ENCODE peak calls at places on chromosomes 7 and 10, in ten cellular contexts. P is stimulated activated CD4-positive, alpha-beta T cell treated with anti-CD3 and anti-CD28 coated beads, Interleukin-12 subunit alpha, Interleukin-12 subunit beta, amount 100 ng/mL, for 24 hours; A is NCI-H526; B is aorta; Y is activated CD8-positive, alpha-beta memory T cell treated with anti-CD3 and anti-CD28 coated beads for 24 hours; N is CD8-positive, alpha-beta T cell; W is Peyer's patch; R is RPMI7951; G is PC-3; V is activated T-helper 1 cell treated with Interleukin-2 at 50 U/mL for 16 hours. T is an unnamed sample.

GRCh38 chr10:76723781-76724336 is 913.7 kb downstream of the KCNMA1 start:
- DNase-seq in P (no peak), A (no peak), B (no peak), Y (no peak), N (no peak), W (no peak), R (no peak), G (no peak), V (no peak), T (no peak)

GRCh38 chr7:15376601-15377000 is 185.2 kb downstream of the AGMO start:
- DNase-seq in P (no peak), A (no peak), B (no peak), Y (no peak), N (no peak), W (no peak), R (no peak), G (no peak), V (no peak), T (no peak)

GRCh38 chr7:10079572-10079971 is 894.1 kb upstream of the PHF14 start:
- DNase-seq in P (no peak), A (no peak), B (no peak), Y (no peak), N (no peak), W (no peak), R (no peak), G (no peak), V (no peak), T (no peak)

GRCh38 chr7:131164025-131164899 is 163.4 kb upstream of the MKLN1 start:
- DNase-seq in P (no peak), A (no peak), B (no peak), Y (no peak), N (no peak), W (no peak), R (peak), G (peak), V (no peak), T (no peak)

GRCh38 chr7:1804310-1804709 is 134.2 kb downstream of the ELFN1 start:
- DNase-seq in P (no peak), A (no peak), B (peak), Y (peak), N (no peak), W (no peak), R (no peak), G (no peak), V (no peak), T (peak)

GRCh38 chr7:12107841-12108249 is 103.2 kb upstream of the TMEM106B start:
- DNase-seq in P (no peak), A (no peak), B (no peak), Y (no peak), N (no peak), W (no peak), R (no peak), G (peak), V (no peak), T (no peak)

GRCh38 chr10:100734295-100735086 is 10.9 kb upstream of the PAX2 start:
- DNase-seq in P (no peak), A (no peak), B (no peak), Y (no peak), N (no peak), W (no peak), R (no peak), G (no peak), V (no peak), T (no peak)

GRCh38 chr10:131043039-131043691 is 268.4 kb downstream of the TCERG1L start:
- DNase-seq in P (no peak), A (peak), B (no peak), Y (no peak), N (no peak), W (no peak), R (peak), G (no peak), V (no peak), T (no peak)

GRCh38 chr10:114544045-114544659 is 113.9 kb downstream of the ABLIM1 start:
- DNase-seq in P (peak), A (no peak), B (no peak), Y (peak), N (peak), W (peak), R (no peak), G (peak), V (peak), T (no peak)

GRCh38 chr10:80684217-80684616 is 146.5 kb downstream of the SH2D4B start:
- DNase-seq in P (no peak), A (peak), B (no peak), Y (no peak), N (no peak), W (no peak), R (peak), G (peak), V (no peak), T (no peak)

GRCh38 chr7:47290466-47290865 is 291.4 kb downstream of the TNS3 start:
- DNase-seq in P (no peak), A (no peak), B (no peak), Y (no peak), N (no peak), W (no peak), R (no peak), G (peak), V (no peak), T (no peak)

GRCh38 chr10:133270204-133270603 is 6.5 kb downstream of the ADAM8 start:
- DNase-seq in P (no peak), A (no peak), B (no peak), Y (no peak), N (peak), W (no peak), R (no peak), G (no peak), V (no peak), T (no peak)

GRCh38 chr10:114956466-114956865 is 18.5 kb downstream of the TRUB1 start:
- DNase-seq in P (no peak), A (no peak), B (no peak), Y (no peak), N (no peak), W (no peak), R (no peak), G (no peak), V (no peak), T (no peak)

GRCh38 chr7:123622660-123623386 is 21.2 kb downstream of the ASB15 start:
- DNase-seq in P (no peak), A (peak), B (no peak), Y (no peak), N (no peak), W (no peak), R (no peak), G (no peak), V (no peak), T (no peak)

GRCh38 chr10:80473692-80474596 is 19.8 kb downstream of the TSPAN14 start:
- DNase-seq in P (no peak), A (no peak), B (no peak), Y (peak), N (no peak), W (no peak), R (peak), G (no peak), V (no peak), T (no peak)

GRCh38 chr10:119025776-119026175 is 3.7 kb upstream of the NANOS1 start:
- DNase-seq in P (no peak), A (no peak), B (no peak), Y (peak), N (no peak), W (no peak), R (peak), G (peak), V (no peak), T (peak)

GRCh38 chr7:2554654-2555053 is 670 bp downstream of the BRAT1 start:
- DNase-seq in P (no peak), A (no peak), B (no peak), Y (no peak), N (no peak), W (no peak), R (no peak), G (no peak), V (no peak), T (no peak)

GRCh38 chr10:131723601-131724530 is 176.9 kb upstream of the PPP2R2D start:
- DNase-seq in P (no peak), A (no peak), B (peak), Y (peak), N (no peak), W (no peak), R (no peak), G (no peak), V (no peak), T (peak)

GRCh38 chr7:74032624-74033371 is 4.8 kb downstream of the ELN start:
- DNase-seq in P (no peak), A (no peak), B (peak), Y (no peak), N (no peak), W (no peak), R (no peak), G (no peak), V (no peak), T (no peak)

GRCh38 chr10:43229208-43230061 is 37.4 kb downstream of the RASGEF1A start:
- DNase-seq in P (no peak), A (peak), B (peak), Y (peak), N (peak), W (peak), R (no peak), G (no peak), V (peak), T (peak)

GRCh38 chr7:4188646-4189045 is 493.4 kb upstream of the FOXK1 start:
- DNase-seq in P (no peak), A (no peak), B (no peak), Y (no peak), N (no peak), W (no peak), R (no peak), G (no peak), V (no peak), T (no peak)

GRCh38 chr7:98119257-98119918 is 12.7 kb downstream of the LMTK2 start:
- DNase-seq in P (no peak), A (peak), B (no peak), Y (no peak), N (no peak), W (no peak), R (peak), G (peak), V (no peak), T (no peak)

GRCh38 chr7:79055722-79056415 is 397.6 kb downstream of the MAGI2 start:
- DNase-seq in P (no peak), A (no peak), B (no peak), Y (no peak), N (no peak), W (no peak), R (no peak), G (peak), V (no peak), T (no peak)

GRCh38 chr7:80054356-80054755 is 80.3 kb upstream of the GNAI1 start:
- DNase-seq in P (no peak), A (no peak), B (no peak), Y (no peak), N (no peak), W (no peak), R (no peak), G (peak), V (no peak), T (no peak)

GRCh38 chr7:101733713-101734475 is 83.5 kb upstream of the CUX1 start:
- DNase-seq in P (no peak), A (peak), B (no peak), Y (no peak), N (no peak), W (no peak), R (peak), G (peak), V (no peak), T (no peak)

GRCh38 chr7:113299748-113300147 is 181.4 kb upstream of the SMIM30 start:
- DNase-seq in P (no peak), A (no peak), B (no peak), Y (no peak), N (no peak), W (no peak), R (no peak), G (no peak), V (no peak), T (no peak)

GRCh38 chr10:58268454-58268945 is 462 bp upstream of the CISD1 start:
- DNase-seq in P (no peak), A (no peak), B (no peak), Y (no peak), N (no peak), W (no peak), R (no peak), G (no peak), V (no peak), T (no peak)

GRCh38 chr10:28236641-28237040 is 66.2 kb downstream of the MPP7 start:
- DNase-seq in P (no peak), A (no peak), B (no peak), Y (no peak), N (no peak), W (no peak), R (no peak), G (no peak), V (no peak), T (no peak)

GRCh38 chr10:101227765-101228681 is 1.2 kb downstream of the LBX1 start:
- DNase-seq in P (no peak), A (peak), B (no peak), Y (no peak), N (no peak), W (no peak), R (no peak), G (no peak), V (no peak), T (no peak)

GRCh38 chr10:104033966-104034365 is 51.7 kb downstream of the COL17A1 start:
- DNase-seq in P (no peak), A (no peak), B (no peak), Y (no peak), N (no peak), W (no peak), R (no peak), G (no peak), V (no peak), T (no peak)

GRCh38 chr7:91050677-91051076 is 213.6 kb upstream of the FZD1 start:
- DNase-seq in P (no peak), A (no peak), B (no peak), Y (no peak), N (no peak), W (no peak), R (peak), G (no peak), V (no peak), T (no peak)

GRCh38 chr7:91941450-91941849 is 788 bp downstream of the AKAP9 start:
- DNase-seq in P (peak), A (peak), B (peak), Y (peak), N (peak), W (peak), R (peak), G (peak), V (peak), T (no peak)

GRCh38 chr10:32273326-32273725 is 73.6 kb downstream of the EPC1 start:
- DNase-seq in P (no peak), A (no peak), B (no peak), Y (no peak), N (no peak), W (no peak), R (no peak), G (no peak), V (no peak), T (no peak)

GRCh38 chr10:77138541-77138940 is 499.1 kb downstream of the KCNMA1 start:
- DNase-seq in P (no peak), A (no peak), B (no peak), Y (no peak), N (no peak), W (no peak), R (no peak), G (no peak), V (no peak), T (no peak)

GRCh38 chr10:95543459-95543858 is 17.7 kb downstream of the SORBS1 start:
- DNase-seq in P (no peak), A (no peak), B (no peak), Y (no peak), N (no peak), W (no peak), R (no peak), G (no peak), V (no peak), T (no peak)

GRCh38 chr10:71512794-71513379 is 116.2 kb downstream of the CDH23 start:
- DNase-seq in P (no peak), A (peak), B (peak), Y (no peak), N (no peak), W (no peak), R (no peak), G (peak), V (no peak), T (no peak)

T was measured in type B pancreatic cell.